ENCODE peak calls at places on chromosomes 11 and 22, in six cellular contexts. X is right lobe of liver, A is psoas muscle, L is left ventricle myocardium inferior, P is keratinocyte, Z is neural progenitor cell. J is an unnamed sample. For H3K27me3, the result is how much of the 10 kb centered on the place peaks cover.

GRCh38 chr11:64583296-64584262 is 7.4 kb upstream of the SLC22A12 start:
- DNase-seq in A (no peak), L (no peak), P (no peak), Z (no peak), X (no peak), J (peak)

GRCh38 chr11:118084247-118084646 is 2.5 kb downstream of the SMIM35 start:
- DNase-seq in Z (no peak), X (no peak), P (no peak), A (no peak), L (no peak), J (no peak)

GRCh38 chr11:76617553-76618265 is 52.8 kb downstream of the LRRC32 start:
- DNase-seq in L (no peak), P (no peak), X (no peak), A (no peak), Z (no peak), J (no peak)

GRCh38 chr11:2142762-2143202 is 3.6 kb upstream of the IGF2 start:
- DNase-seq in X (no peak), P (peak), A (no peak), Z (no peak), L (no peak), J (no peak)

GRCh38 chr11:88103337-88104206 is 71.7 kb downstream of the RAB38 start:
- DNase-seq in A (no peak), X (peak), P (peak), L (no peak), Z (peak), J (peak)

GRCh38 chr11:47431356-47432083 is 5.3 kb upstream of the PSMC3 start:
- DNase-seq in P (no peak), L (no peak), A (no peak), Z (no peak), X (peak), J (no peak)

GRCh38 chr11:112784323-112785073 is 176.7 kb upstream of the NCAM1 start:
- DNase-seq in X (peak), Z (peak), L (peak), A (peak), P (no peak), J (no peak)

GRCh38 chr11:57514538-57515331 is 767 bp downstream of the SLC43A1 start:
- DNase-seq in Z (peak), L (peak), A (peak), P (no peak), X (peak), J (peak)

GRCh38 chr22:43260818-43261217 is 73.9 kb upstream of the TTLL12 start:
- DNase-seq in Z (no peak), L (no peak), A (no peak), P (no peak), X (peak), J (no peak)

GRCh38 chr11:101552893-101553292 is 30.9 kb downstream of the TRPC6 start:
- DNase-seq in P (no peak), A (no peak), Z (no peak), X (no peak), L (no peak), J (no peak)

GRCh38 chr11:105236631-105237030 is 97.1 kb upstream of the CARD18 start:
- DNase-seq in P (no peak), Z (no peak), A (no peak), X (no peak), L (no peak), J (no peak)

GRCh38 chr11:68302256-68303054 is 9.9 kb upstream of the LRP5 start:
- DNase-seq in P (no peak), Z (no peak), A (no peak), L (no peak), X (no peak), J (no peak)

GRCh38 chr11:117087446-117087845 is 10.8 kb downstream of the SIK3 start:
- DNase-seq in P (no peak), L (no peak), A (no peak), X (no peak), Z (no peak), J (no peak)

GRCh38 chr11:48043998-48044512 is 63.7 kb downstream of the PTPRJ start:
- DNase-seq in Z (no peak), L (no peak), P (no peak), X (no peak), A (no peak), J (peak)

GRCh38 chr11:30585892-30586250 is 282 bp downstream of the MPPED2 start:
- DNase-seq in L (peak), P (no peak), X (peak), A (peak), Z (peak), J (peak)

GRCh38 chr11:29328961-29329441 is 687.8 kb downstream of the KCNA4 start:
- DNase-seq in P (peak), Z (peak), A (no peak), X (no peak), L (no peak), J (no peak)

GRCh38 chr11:131865860-131866259 is 495.4 kb downstream of the NTM start:
- DNase-seq in P (no peak), X (no peak), Z (no peak), A (no peak), L (no peak), J (no peak)

GRCh38 chr11:14499178-14499559 is 442 bp downstream of the COPB1 start:
- DNase-seq in X (peak), L (peak), A (no peak), P (no peak), Z (peak), J (no peak)

GRCh38 chr11:86151188-86152005 is 82.5 kb upstream of the PICALM start:
- DNase-seq in L (peak), P (no peak), A (no peak), Z (peak), X (no peak), J (no peak)

GRCh38 chr11:73361953-73362776 is 14.0 kb upstream of the RELT start:
- DNase-seq in L (no peak), P (no peak), X (no peak), Z (peak), A (no peak), J (no peak)

GRCh38 chr11:28110839-28111235 is 2.6 kb downstream of the METTL15 start:
- DNase-seq in Z (no peak), P (no peak), L (no peak), A (no peak), X (no peak), J (no peak)

GRCh38 chr11:117020873-117021564 is 77.2 kb downstream of the SIK3 start:
- DNase-seq in L (no peak), P (no peak), Z (no peak), X (no peak), A (no peak), J (no peak)

GRCh38 chr11:116065986-116066385 is 561.8 kb upstream of the CADM1 start:
- DNase-seq in X (no peak), L (no peak), A (no peak), Z (no peak), P (no peak), J (no peak)

GRCh38 chr11:64226507-64227051 is 505 bp downstream of the NUDT22 start:
- DNase-seq in P (no peak), A (peak), X (peak), Z (no peak), L (peak), J (peak)

GRCh38 chr11:91790346-91790745 is 434.3 kb upstream of the FAT3 start:
- DNase-seq in P (no peak), X (no peak), Z (peak), A (no peak), L (no peak), J (no peak)

GRCh38 chr11:130592056-130592455 is 143.6 kb downstream of the ADAMTS15 start:
- DNase-seq in A (no peak), L (no peak), P (no peak), X (no peak), Z (no peak), J (no peak)

GRCh38 chr11:6602096-6602940 is 1.1 kb downstream of the RRP8 start:
- DNase-seq in A (no peak), P (no peak), X (no peak), Z (peak), L (no peak), J (no peak)

GRCh38 chr11:99446400-99446799 is 425.7 kb downstream of the CNTN5 start:
- DNase-seq in X (no peak), Z (no peak), L (no peak), A (no peak), P (no peak), J (no peak)

GRCh38 chr11:12483604-12484003 is 106.2 kb downstream of the PARVA start:
- DNase-seq in P (no peak), L (no peak), Z (no peak), X (no peak), A (no peak), J (no peak)

GRCh38 chr11:81237139-81237538 is 1496.5 kb downstream of the FAM181B start:
- DNase-seq in A (no peak), Z (peak), X (no peak), L (no peak), P (no peak), J (no peak)

GRCh38 chr11:43515090-43515489 is 156.4 kb downstream of the TTC17 start:
- DNase-seq in P (no peak), L (no peak), Z (peak), X (no peak), A (no peak), J (no peak)

GRCh38 chr11:18632841-18633240 is 1.3 kb downstream of the SPTY2D1 start:
- DNase-seq in Z (no peak), P (no peak), L (no peak), X (no peak), A (no peak), J (no peak)

GRCh38 chr11:3736816-3737215 is 60.5 kb downstream of the NUP98 start:
- DNase-seq in A (no peak), Z (no peak), X (no peak), L (no peak), P (no peak), J (no peak)

GRCh38 chr11:132475046-132475445 is 1057.3 kb downstream of the OPCML start:
- DNase-seq in X (no peak), A (no peak), L (no peak), P (no peak), Z (no peak), J (no peak)

GRCh38 chr11:134401825-134402809 is 9.9 kb downstream of the B3GAT1 start:
- DNase-seq in A (no peak), Z (no peak), L (no peak), P (no peak), X (no peak), J (no peak)

GRCh38 chr11:66867425-66868040 is 10.7 kb downstream of the LRFN4 start:
- DNase-seq in X (peak), P (no peak), Z (no peak), A (no peak), L (no peak), J (no peak)

GRCh38 chr11:36296925-36297604 is 977 bp downstream of the PRR5L start:
- DNase-seq in L (no peak), X (no peak), Z (no peak), A (no peak), P (no peak), J (no peak)

GRCh38 chr11:12674571-12674935 is 332 bp downstream of the TEAD1 start:
- DNase-seq in P (no peak), L (no peak), X (no peak), A (peak), Z (no peak), J (no peak)

DNA sequence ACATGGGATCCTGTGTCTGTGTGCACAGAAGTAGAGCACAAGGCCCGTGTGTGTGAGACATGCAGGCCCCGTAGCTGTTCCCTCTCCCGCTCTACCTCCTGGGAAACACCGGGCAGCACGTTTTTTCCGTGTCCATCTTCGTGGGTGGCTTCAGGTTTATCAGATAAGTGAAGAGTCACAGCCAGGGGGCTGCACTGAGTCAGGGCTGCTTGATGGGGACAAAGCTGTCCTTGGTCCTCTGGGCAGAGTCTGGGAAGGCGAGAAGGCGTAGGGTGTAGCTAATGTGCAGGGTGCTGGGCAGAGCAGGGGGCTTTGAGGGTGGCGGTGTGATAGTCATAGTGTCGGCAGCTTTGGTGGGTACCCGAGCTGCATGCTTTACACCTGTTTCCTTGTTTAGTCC is 23.7 kb downstream of the INCENP start:
- DNase-seq in L (no peak), P (no peak), X (no peak), A (no peak), Z (peak), J (peak)
- TF ChIP-seq CTCF in L (no peak), P (no peak), X (no peak), A (no peak), Z (no peak), J (no peak)

DNA sequence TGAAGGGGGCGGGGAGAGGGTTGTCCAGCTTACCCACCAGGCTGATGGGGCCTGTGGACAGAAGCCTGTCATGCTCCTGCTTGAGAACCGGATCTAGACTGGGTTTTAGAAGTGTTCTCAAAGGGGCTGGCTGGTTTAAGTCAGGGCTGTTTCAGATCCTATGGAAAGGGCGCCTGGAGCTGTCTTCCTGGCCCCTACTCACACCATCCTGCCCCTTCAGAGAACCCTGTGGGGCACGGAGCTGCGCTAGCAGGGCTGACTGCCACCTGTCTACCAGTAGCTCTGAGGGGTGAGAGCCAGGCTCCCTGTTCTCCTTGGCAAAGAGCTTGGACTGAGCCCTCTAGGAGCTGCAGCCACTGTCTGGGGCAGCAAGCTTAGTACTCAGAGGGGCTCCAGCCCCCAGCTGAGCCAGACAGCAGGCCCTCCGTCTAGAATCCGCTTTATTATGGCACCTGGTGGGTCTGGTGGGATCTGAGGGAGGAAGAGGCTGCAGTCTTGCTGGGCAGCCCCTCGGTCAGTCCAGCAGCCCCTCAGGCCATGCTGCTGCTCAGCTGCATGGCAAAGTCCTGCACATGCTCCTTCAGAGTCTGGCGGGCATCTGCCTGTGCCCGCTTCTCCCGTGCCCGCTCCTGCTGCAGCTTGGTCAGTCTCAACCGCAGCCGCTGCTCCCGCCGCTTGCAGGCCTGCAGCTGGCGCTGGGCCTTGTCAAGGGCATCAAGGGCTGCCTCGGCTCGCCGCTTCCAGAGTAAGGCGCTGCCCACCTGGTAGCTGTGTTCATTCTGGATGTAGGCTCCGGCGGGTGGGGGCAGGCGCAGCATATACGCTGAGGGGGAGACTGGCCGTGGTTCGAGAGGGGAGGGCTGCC is 2.3 kb downstream of the THAP7 start:
- DNase-seq in L (no peak), P (no peak), A (no peak), Z (no peak), X (no peak), J (no peak)
- H3K4me3 ChIP-seq in L (peak), P (no peak), A (peak), Z (no peak), X (no peak), J (peak)

DNA sequence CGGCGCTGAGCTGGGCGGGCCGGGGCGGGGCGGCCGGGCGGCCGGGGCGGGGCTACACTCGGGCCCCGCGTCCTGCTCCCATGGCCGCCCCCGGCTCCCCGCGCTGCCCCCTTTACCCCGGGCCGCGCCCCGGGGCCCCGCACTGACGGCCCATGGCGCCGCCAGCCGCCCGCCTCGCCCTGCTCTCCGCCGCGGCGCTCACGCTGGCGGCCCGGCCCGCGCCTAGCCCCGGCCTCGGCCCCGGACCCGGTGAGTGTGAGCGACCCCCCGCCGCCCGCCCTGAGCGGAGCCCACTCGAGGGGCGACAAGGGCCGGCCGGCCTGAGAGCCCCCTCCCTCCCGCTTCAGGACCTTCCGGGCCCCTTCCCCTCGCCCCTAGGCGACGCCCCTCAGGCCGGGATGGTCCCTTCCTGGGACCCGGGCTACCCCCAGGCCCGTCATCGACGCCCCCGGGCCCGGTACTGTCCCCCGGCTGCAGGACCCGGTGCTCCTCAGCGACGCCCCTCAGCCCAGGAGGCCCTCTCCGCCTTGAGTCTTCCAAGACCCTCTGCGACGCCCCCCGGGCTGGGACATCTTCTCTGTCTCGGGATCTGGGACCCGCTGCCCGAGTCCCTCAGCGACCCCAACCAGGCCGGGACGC is at the start of gene KREMEN1:
- DNase-seq in L (no peak), A (no peak), Z (peak), P (no peak), X (peak), J (peak)
- H3K27me3 ChIP-seq in L (under half), A (under half), Z (half or more), P (under half), X (under half), J (under half)

GRCh38 chr22:20008221-20008995 is 8.2 kb downstream of the ARVCF start:
- DNase-seq in X (no peak), P (no peak), A (no peak), Z (no peak), L (no peak), J (no peak)
- TF ChIP-seq CTCF in X (no peak), P (no peak), A (no peak), Z (no peak), L (no peak), J (no peak)

DNA sequence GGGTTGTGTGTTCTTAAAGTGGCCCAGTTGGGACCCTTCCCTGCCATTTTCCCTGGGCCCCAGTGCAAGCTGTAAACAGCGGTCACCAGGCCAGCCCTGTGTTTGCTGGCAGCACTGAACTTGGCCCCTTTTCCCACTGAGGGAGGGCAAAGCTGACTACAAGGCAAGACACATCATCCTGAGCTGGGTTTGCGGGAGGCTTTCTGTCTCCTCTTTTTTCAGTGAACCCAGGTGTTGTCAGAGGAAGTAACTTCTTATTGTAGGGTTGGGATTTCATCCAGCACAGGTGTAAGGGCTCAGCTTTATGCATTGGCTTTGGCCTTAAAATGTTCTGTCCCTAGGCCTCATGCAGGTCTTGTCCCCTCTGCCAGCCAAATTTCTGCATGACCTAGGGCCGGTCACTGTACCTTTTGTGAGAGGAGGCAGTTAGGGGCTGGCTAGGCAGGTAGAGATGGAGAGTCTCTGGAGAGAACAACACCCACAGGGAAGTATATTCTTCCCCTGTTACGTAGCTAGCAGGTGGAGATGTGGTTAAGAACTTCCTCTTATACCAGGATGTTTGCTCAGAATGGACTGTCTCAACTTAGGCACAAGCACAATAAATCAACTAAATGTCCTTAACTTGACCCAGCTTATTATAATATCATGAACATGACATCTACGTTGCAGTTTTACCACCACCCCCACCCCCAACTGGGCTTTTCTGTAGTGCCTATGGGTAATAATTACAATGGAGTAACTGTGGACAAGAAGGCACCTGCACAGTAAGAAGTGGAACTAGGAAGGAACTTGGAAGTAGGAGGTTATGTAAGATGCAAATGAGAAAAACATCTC is 60.5 kb upstream of the MPEG1 start:
- DNase-seq in X (no peak), Z (no peak), P (no peak), A (no peak), L (no peak), J (no peak)
- H3K4me3 ChIP-seq in X (no peak), Z (no peak), P (no peak), A (no peak), L (no peak), J (no peak)

GRCh38 chr11:114063149-114063828 is 3.8 kb downstream of the ZBTB16 start:
- DNase-seq in A (peak), X (no peak), Z (no peak), P (no peak), L (peak), J (no peak)
- H3K27me3 ChIP-seq in A (under half), X (under half), Z (half or more), P (half or more), L (under half), J (under half)

DNA sequence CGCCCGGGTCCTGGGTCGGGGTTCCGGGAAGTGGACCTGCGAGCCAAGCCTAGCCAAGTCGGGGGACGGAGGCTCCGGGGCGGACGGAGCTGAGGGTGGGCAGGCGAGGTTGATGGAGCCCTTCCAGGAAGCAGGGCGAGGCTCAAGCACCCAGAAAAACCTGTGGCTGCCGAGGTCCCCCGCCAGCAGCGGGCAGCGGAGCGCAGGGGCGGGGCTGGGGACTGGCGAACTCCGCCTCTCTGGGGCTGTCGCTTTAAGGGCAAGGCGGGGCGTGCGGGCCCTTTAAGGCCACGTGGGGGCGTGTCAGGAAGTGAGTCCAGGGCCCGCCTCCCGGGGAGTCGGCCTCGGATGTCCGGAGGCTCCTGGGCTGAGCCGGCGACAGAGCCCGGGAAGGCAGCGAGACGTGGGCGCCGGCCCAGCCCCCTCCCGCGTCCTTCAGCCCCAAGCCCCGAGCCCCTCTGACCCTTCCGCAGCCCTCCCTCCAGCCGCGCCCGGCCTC is at the start of gene SLC35C1:
- DNase-seq in L (peak), X (peak), P (peak), Z (peak), A (peak), J (peak)
- TF ChIP-seq CTCF in L (peak), X (peak), P (peak), Z (peak), A (no peak), J (peak)

J was measured in upper lobe of right lung.